ENCODE peak calls at places on chromosomes 13 and 19, in six cellular contexts. R, S, U, X, K and P are unnamed samples.

GRCh38 chr19:13983213-13983889 is 22.8 kb downstream of the RFX1 start:
- DNase-seq in R (no peak), U (no peak), X (no peak), S (no peak), K (peak; percentile 79), P (no peak)

GRCh38 chr19:7921302-7921954 is 1.3 kb downstream of the SNAPC2 start:
- DNase-seq in R (no peak), S (no peak), U (no peak), K (no peak), X (no peak), P (no peak)

GRCh38 chr13:109844396-109844795 is 58.0 kb upstream of the IRS2 start:
- DNase-seq in K (no peak), X (no peak), R (no peak), S (no peak), U (no peak), P (no peak)

GRCh38 chr13:37944476-37945442 is 75.2 kb upstream of the TRPC4 start:
- DNase-seq in R (no peak), X (no peak), S (peak; percentile 38), K (no peak), U (no peak), P (peak; percentile 18)

GRCh38 chr13:112900691-112901091 is 68.3 kb upstream of the MCF2L start:
- DNase-seq in S (no peak), U (no peak), K (no peak), X (no peak), R (no peak), P (no peak)

GRCh38 chr13:72565893-72566292 is 161.5 kb downstream of the MZT1 start:
- DNase-seq in X (no peak), S (peak; percentile 39), R (no peak), U (no peak), K (no peak), P (no peak)

GRCh38 chr13:91401916-91402315 is 3.5 kb downstream of the GPC5 start:
- DNase-seq in U (no peak), S (no peak), K (no peak), X (no peak), R (no peak), P (no peak)

GRCh38 chr19:42794751-42795150 is 29.3 kb upstream of the PSG8 start:
- DNase-seq in R (no peak), U (no peak), K (no peak), X (no peak), S (no peak), P (no peak)

GRCh38 chr13:43787518-43787891 is 733 bp upstream of the ENOX1 start:
- DNase-seq in X (no peak), K (no peak), U (no peak), R (no peak), S (no peak), P (no peak)

DNA sequence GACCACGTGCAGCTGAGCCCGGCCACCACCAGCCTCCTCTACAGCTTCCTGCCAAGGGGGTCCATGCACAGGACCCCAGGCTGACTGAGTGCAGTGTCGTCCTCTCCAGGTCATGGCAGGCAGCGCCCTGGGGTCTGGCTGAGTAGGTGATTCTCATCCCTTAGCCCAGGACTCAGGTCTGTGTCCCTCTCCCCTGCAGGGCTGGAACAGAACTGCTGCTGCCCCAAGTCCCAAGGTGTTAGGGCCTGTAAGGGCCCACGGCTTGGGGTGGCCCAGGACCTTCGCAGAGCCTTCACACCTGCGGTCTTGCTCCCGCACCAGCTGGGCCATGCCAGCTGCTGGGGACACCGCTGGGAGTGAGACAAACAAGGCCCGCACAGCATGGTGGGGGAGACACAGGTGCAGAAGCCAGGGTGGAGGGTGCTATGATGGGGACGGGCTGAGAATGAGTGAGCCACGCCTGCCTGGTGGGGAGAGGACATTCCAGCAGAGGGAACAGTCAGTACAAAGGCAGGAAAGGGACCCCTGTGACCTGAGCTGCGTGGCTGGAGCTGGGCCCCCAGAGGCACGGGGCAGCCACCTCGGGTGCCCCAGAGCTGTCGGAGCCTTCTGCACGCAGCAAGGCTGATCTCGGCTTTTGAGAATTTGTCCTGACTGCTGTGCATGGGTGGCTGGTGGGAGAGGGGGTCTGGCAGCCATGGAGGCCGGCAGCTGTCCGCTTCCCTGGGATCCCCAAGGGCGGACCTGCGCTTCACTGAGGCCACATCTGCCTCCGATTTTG is 11.9 kb downstream of the PLEKHF1 start:
- DNase-seq in K (no peak), X (no peak), U (no peak), S (no peak), R (no peak), P (no peak)
- TF ChIP-seq CTCF in K (no peak), X (no peak), U (no peak), S (no peak), R (no peak), P (no peak)

GRCh38 chr13:66926851-66927524 is 303.1 kb downstream of the PCDH9 start:
- DNase-seq in K (no peak), X (no peak), U (no peak), S (no peak), R (no peak), P (no peak)
- TF ChIP-seq CTCF in K (no peak), X (no peak), U (no peak), S (no peak), R (no peak), P (no peak)

DNA sequence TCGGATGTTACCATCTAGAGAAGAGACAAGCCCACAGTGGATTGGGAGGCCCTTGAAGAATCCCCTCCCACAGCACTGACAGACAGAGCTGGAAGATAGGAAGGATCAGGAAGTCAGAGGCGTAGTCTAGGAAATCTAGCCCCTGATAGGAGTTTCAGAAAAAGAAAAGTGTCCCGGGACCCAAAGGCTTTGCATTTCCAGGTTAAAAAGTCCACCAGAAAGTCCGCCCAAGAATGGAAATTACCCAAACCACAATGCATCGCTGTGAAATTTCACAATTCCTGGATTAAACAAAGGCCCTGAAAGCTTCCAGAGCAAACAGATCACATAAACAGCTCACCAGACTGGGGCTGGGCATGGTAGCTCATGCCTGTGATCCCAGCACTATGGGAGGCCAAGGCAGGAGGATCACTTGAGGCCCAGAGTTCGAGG is 146.9 kb downstream of the KDM4B start:
- DNase-seq in U (no peak), K (no peak), S (peak; percentile 95), R (no peak), X (no peak), P (no peak)
- TF ChIP-seq CTCF in U (no peak), K (no peak), S (no peak), R (no peak), X (no peak), P (no peak)

GRCh38 chr19:39032164-39032918 is at the start of gene FBXO27:
- DNase-seq in S (peak; percentile 3), U (no peak), K (no peak), X (peak; percentile 56), R (peak; percentile 52), P (peak; percentile 15)
- TF ChIP-seq CTCF in S (no peak), U (no peak), K (no peak), X (no peak), R (no peak), P (no peak)